ENCODE peak calls at places on chromosomes 4 and X, in seven cellular contexts. One of them, this sample, is unnamed. For H3K36me3 and H3K4me1, the result is how much of the 10 kb centered on the place peaks cover.

GRCh38 chr4:67087897-67088296 is 457.4 kb downstream of the CENPC start:
- DNase-seq in GM23248: peak
- DNase-seq in breast epithelium: no peak
- DNase-seq in cardiac muscle cell: peak
- DNase-seq in upper lobe of right lung: no peak
- DNase-seq in neural progenitor cell: peak
- DNase-seq in ascending aorta: no peak
- DNase-seq in this sample: no peak

GRCh38 chrX:18755651-18756050 is 48.2 kb downstream of the PPEF1 start:
- DNase-seq in GM23248: no peak
- DNase-seq in neural progenitor cell: no peak
- DNase-seq in breast epithelium: no peak
- DNase-seq in cardiac muscle cell: peak
- DNase-seq in upper lobe of right lung: no peak
- DNase-seq in ascending aorta: no peak
- DNase-seq in this sample: no peak

GRCh38 chr4:96670381-96670780 is 830.5 kb downstream of the PDHA2 start:
- DNase-seq in upper lobe of right lung: no peak
- DNase-seq in GM23248: no peak
- DNase-seq in ascending aorta: no peak
- DNase-seq in neural progenitor cell: no peak
- DNase-seq in cardiac muscle cell: no peak
- DNase-seq in breast epithelium: no peak
- DNase-seq in this sample: no peak

GRCh38 chrX:9378980-9379696 is 85.7 kb upstream of the TBL1X start:
- DNase-seq in GM23248: peak
- DNase-seq in ascending aorta: no peak
- DNase-seq in cardiac muscle cell: peak
- DNase-seq in upper lobe of right lung: no peak
- DNase-seq in breast epithelium: no peak
- DNase-seq in neural progenitor cell: no peak
- DNase-seq in this sample: no peak

GRCh38 chr4:22237155-22237751 is 278.6 kb downstream of the ADGRA3 start:
- DNase-seq in cardiac muscle cell: peak
- DNase-seq in neural progenitor cell: peak
- DNase-seq in GM23248: peak
- DNase-seq in breast epithelium: no peak
- DNase-seq in ascending aorta: no peak
- DNase-seq in upper lobe of right lung: peak
- DNase-seq in this sample: no peak

GRCh38 chrX:85004255-85004654 is 578 bp downstream of the APOOL start:
- DNase-seq in GM23248: peak
- DNase-seq in neural progenitor cell: no peak
- DNase-seq in ascending aorta: no peak
- DNase-seq in breast epithelium: no peak
- DNase-seq in upper lobe of right lung: no peak
- DNase-seq in cardiac muscle cell: peak
- DNase-seq in this sample: no peak

GRCh38 chrX:1295550-1295949 is 26.9 kb downstream of the CSF2RA start:
- DNase-seq in breast epithelium: no peak
- DNase-seq in GM23248: no peak
- DNase-seq in cardiac muscle cell: no peak
- DNase-seq in neural progenitor cell: no peak
- DNase-seq in ascending aorta: no peak
- DNase-seq in upper lobe of right lung: no peak
- DNase-seq in this sample: no peak

GRCh38 chr4:106358899-106359298 is 9.7 kb downstream of the GIMD1 start:
- DNase-seq in cardiac muscle cell: peak
- DNase-seq in neural progenitor cell: no peak
- DNase-seq in GM23248: peak
- DNase-seq in breast epithelium: no peak
- DNase-seq in ascending aorta: no peak
- DNase-seq in upper lobe of right lung: no peak
- DNase-seq in this sample: no peak

GRCh38 chr4:4420421-4420820 is 33.5 kb downstream of the NSG1 start:
- DNase-seq in cardiac muscle cell: no peak
- DNase-seq in neural progenitor cell: no peak
- DNase-seq in breast epithelium: no peak
- DNase-seq in upper lobe of right lung: no peak
- DNase-seq in ascending aorta: no peak
- DNase-seq in GM23248: no peak
- DNase-seq in this sample: no peak
- H3K36me3 ChIP-seq in cardiac muscle cell: under half
- H3K36me3 ChIP-seq in neural progenitor cell: under half
- H3K36me3 ChIP-seq in breast epithelium: under half
- H3K36me3 ChIP-seq in upper lobe of right lung: half or more
- H3K36me3 ChIP-seq in ascending aorta: under half
- H3K36me3 ChIP-seq in GM23248: under half
- H3K36me3 ChIP-seq in this sample: under half

GRCh38 chr4:17092990-17093880 is 194.8 kb upstream of the LDB2 start:
- DNase-seq in upper lobe of right lung: no peak
- DNase-seq in GM23248: no peak
- DNase-seq in ascending aorta: no peak
- DNase-seq in neural progenitor cell: no peak
- DNase-seq in breast epithelium: no peak
- DNase-seq in cardiac muscle cell: no peak
- DNase-seq in this sample: no peak
- H3K4me1 ChIP-seq in upper lobe of right lung: under half
- H3K4me1 ChIP-seq in GM23248: under half
- H3K4me1 ChIP-seq in ascending aorta: under half
- H3K4me1 ChIP-seq in neural progenitor cell: under half
- H3K4me1 ChIP-seq in breast epithelium: under half
- H3K4me1 ChIP-seq in cardiac muscle cell: under half
- H3K4me1 ChIP-seq in this sample: under half

GRCh38 chr4:105276361-105276760 is 129.7 kb downstream of the TET2 start:
- DNase-seq in breast epithelium: no peak
- DNase-seq in GM23248: no peak
- DNase-seq in cardiac muscle cell: no peak
- DNase-seq in ascending aorta: no peak
- DNase-seq in upper lobe of right lung: no peak
- DNase-seq in neural progenitor cell: no peak
- DNase-seq in this sample: no peak

GRCh38 chr4:105272002-105272401 is 125.3 kb downstream of the TET2 start:
- DNase-seq in cardiac muscle cell: no peak
- DNase-seq in breast epithelium: no peak
- DNase-seq in GM23248: no peak
- DNase-seq in upper lobe of right lung: no peak
- DNase-seq in ascending aorta: no peak
- DNase-seq in neural progenitor cell: no peak
- DNase-seq in this sample: no peak

GRCh38 chr4:105274504-105274903 is 127.8 kb downstream of the TET2 start:
- DNase-seq in cardiac muscle cell: peak
- DNase-seq in neural progenitor cell: no peak
- DNase-seq in ascending aorta: no peak
- DNase-seq in breast epithelium: no peak
- DNase-seq in upper lobe of right lung: no peak
- DNase-seq in GM23248: no peak
- DNase-seq in this sample: no peak

GRCh38 chr4:105273230-105273629 is 126.6 kb downstream of the TET2 start:
- DNase-seq in neural progenitor cell: no peak
- DNase-seq in upper lobe of right lung: no peak
- DNase-seq in breast epithelium: no peak
- DNase-seq in GM23248: no peak
- DNase-seq in ascending aorta: no peak
- DNase-seq in cardiac muscle cell: no peak
- DNase-seq in this sample: no peak

DNA sequence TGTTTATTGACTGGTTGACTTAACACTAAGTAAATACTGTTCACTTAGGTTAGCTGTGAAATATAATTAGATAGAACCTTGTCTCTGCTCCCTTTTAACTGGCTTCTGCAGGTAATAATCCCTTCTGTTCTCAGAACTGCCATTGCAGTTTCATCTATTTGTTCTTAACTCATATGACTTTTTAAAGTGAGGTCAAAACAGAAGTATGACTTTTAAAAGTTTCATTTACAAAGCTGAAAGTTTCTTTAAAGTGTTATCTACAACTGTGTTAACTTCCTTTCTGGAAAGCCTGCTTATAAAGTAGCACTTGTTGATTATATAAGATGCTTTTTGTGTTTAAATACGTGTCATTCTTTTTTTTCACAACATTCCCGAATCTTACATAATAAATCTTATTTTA is 127.4 kb downstream of the TET2 start:
- DNase-seq in upper lobe of right lung: no peak
- DNase-seq in cardiac muscle cell: no peak
- DNase-seq in ascending aorta: no peak
- DNase-seq in GM23248: no peak
- DNase-seq in neural progenitor cell: no peak
- DNase-seq in breast epithelium: no peak
- DNase-seq in this sample: no peak
- H3K36me3 ChIP-seq in upper lobe of right lung: half or more
- H3K36me3 ChIP-seq in cardiac muscle cell: half or more
- H3K36me3 ChIP-seq in ascending aorta: under half
- H3K36me3 ChIP-seq in GM23248: under half
- H3K36me3 ChIP-seq in neural progenitor cell: under half
- H3K36me3 ChIP-seq in breast epithelium: under half
- H3K36me3 ChIP-seq in this sample: under half

DNA sequence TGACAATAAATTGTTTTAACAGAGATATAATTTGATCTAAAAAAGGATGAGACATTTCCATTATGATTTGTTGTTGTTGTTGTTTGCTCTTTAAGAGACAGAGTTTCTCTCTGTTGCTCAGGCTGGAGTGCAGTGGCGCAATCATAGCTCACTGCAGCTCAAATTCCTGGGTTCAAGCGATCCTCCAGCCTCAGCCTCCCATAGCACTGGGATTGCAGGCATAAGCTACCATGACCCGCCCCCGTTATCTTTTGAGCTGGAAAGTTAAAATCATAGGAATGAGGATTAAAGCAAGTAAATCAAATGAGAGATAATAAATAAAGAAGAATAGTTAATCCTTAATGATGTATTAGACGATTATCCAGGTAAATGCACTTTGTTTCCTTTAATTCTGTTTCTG is 224.4 kb upstream of the SMIM31 start:
- DNase-seq in neural progenitor cell: no peak
- DNase-seq in breast epithelium: no peak
- DNase-seq in ascending aorta: no peak
- DNase-seq in cardiac muscle cell: no peak
- DNase-seq in GM23248: no peak
- DNase-seq in upper lobe of right lung: no peak
- DNase-seq in this sample: no peak
- H3K4me1 ChIP-seq in neural progenitor cell: under half
- H3K4me1 ChIP-seq in breast epithelium: under half
- H3K4me1 ChIP-seq in ascending aorta: under half
- H3K4me1 ChIP-seq in cardiac muscle cell: under half
- H3K4me1 ChIP-seq in GM23248: under half
- H3K4me1 ChIP-seq in upper lobe of right lung: under half
- H3K4me1 ChIP-seq in this sample: under half

GRCh38 chrX:2374086-2374485 is 126.7 kb downstream of the DHRSX start:
- DNase-seq in cardiac muscle cell: peak
- DNase-seq in GM23248: peak
- DNase-seq in breast epithelium: no peak
- DNase-seq in ascending aorta: no peak
- DNase-seq in upper lobe of right lung: no peak
- DNase-seq in neural progenitor cell: no peak
- DNase-seq in this sample: no peak

GRCh38 chrX:2370436-2370835 is 130.3 kb downstream of the DHRSX start:
- DNase-seq in GM23248: peak
- DNase-seq in upper lobe of right lung: no peak
- DNase-seq in ascending aorta: no peak
- DNase-seq in cardiac muscle cell: peak
- DNase-seq in neural progenitor cell: no peak
- DNase-seq in breast epithelium: no peak
- DNase-seq in this sample: no peak

GRCh38 chrX:2376166-2376565 is 124.6 kb downstream of the DHRSX start:
- DNase-seq in GM23248: no peak
- DNase-seq in ascending aorta: no peak
- DNase-seq in cardiac muscle cell: no peak
- DNase-seq in upper lobe of right lung: no peak
- DNase-seq in breast epithelium: no peak
- DNase-seq in neural progenitor cell: no peak
- DNase-seq in this sample: no peak

GRCh38 chrX:2373615-2374014 is 127.2 kb downstream of the DHRSX start:
- DNase-seq in cardiac muscle cell: no peak
- DNase-seq in ascending aorta: no peak
- DNase-seq in neural progenitor cell: no peak
- DNase-seq in upper lobe of right lung: no peak
- DNase-seq in breast epithelium: no peak
- DNase-seq in GM23248: no peak
- DNase-seq in this sample: no peak

GRCh38 chrX:2371026-2371778 is 129.6 kb downstream of the DHRSX start:
- DNase-seq in cardiac muscle cell: peak
- DNase-seq in GM23248: no peak
- DNase-seq in neural progenitor cell: no peak
- DNase-seq in ascending aorta: no peak
- DNase-seq in upper lobe of right lung: no peak
- DNase-seq in breast epithelium: no peak
- DNase-seq in this sample: no peak
- H3K36me3 ChIP-seq in cardiac muscle cell: under half
- H3K36me3 ChIP-seq in GM23248: under half
- H3K36me3 ChIP-seq in neural progenitor cell: under half
- H3K36me3 ChIP-seq in ascending aorta: under half
- H3K36me3 ChIP-seq in upper lobe of right lung: under half
- H3K36me3 ChIP-seq in breast epithelium: under half
- H3K36me3 ChIP-seq in this sample: under half

GRCh38 chrX:2705036-2705435 is 13.9 kb downstream of the CD99 start:
- DNase-seq in neural progenitor cell: no peak
- DNase-seq in ascending aorta: no peak
- DNase-seq in GM23248: peak
- DNase-seq in breast epithelium: no peak
- DNase-seq in cardiac muscle cell: peak
- DNase-seq in upper lobe of right lung: no peak
- DNase-seq in this sample: no peak

GRCh38 chrX:2705461-2705860 is 14.4 kb downstream of the CD99 start:
- DNase-seq in breast epithelium: no peak
- DNase-seq in ascending aorta: no peak
- DNase-seq in neural progenitor cell: no peak
- DNase-seq in upper lobe of right lung: no peak
- DNase-seq in cardiac muscle cell: no peak
- DNase-seq in GM23248: peak
- DNase-seq in this sample: no peak

GRCh38 chrX:2708601-2709200 is 17.6 kb downstream of the CD99 start:
- DNase-seq in cardiac muscle cell: no peak
- DNase-seq in breast epithelium: no peak
- DNase-seq in neural progenitor cell: no peak
- DNase-seq in GM23248: no peak
- DNase-seq in upper lobe of right lung: no peak
- DNase-seq in ascending aorta: no peak
- DNase-seq in this sample: no peak

GRCh38 chrX:2708016-2708415 is 16.9 kb downstream of the CD99 start:
- DNase-seq in upper lobe of right lung: no peak
- DNase-seq in cardiac muscle cell: no peak
- DNase-seq in ascending aorta: no peak
- DNase-seq in GM23248: peak
- DNase-seq in breast epithelium: no peak
- DNase-seq in neural progenitor cell: no peak
- DNase-seq in this sample: no peak

DNA sequence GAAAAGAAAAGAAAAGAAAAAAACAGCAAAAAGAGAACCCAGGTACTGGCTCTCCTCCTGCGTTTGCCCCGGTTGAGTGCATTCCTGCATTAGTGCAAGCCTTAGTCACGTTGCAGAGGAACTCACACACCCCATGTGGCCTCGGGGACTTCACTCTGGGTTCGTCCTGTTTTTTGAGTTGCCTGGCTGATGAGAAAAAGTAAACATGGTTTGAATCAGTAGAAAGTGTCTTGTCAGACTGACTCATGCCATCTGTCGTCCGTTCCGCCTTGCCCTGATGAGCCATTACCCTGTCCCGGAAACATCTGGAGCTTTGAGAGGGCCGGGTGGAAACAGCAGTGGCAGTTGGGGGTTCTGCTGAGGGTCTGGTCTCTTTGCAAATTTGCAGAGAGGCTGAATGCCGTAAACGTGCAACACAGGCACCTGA is 16.3 kb downstream of the CD99 start:
- DNase-seq in cardiac muscle cell: peak
- DNase-seq in breast epithelium: peak
- DNase-seq in GM23248: peak
- DNase-seq in upper lobe of right lung: no peak
- DNase-seq in ascending aorta: peak
- DNase-seq in neural progenitor cell: peak
- DNase-seq in this sample: peak
- H3K4me1 ChIP-seq in cardiac muscle cell: under half
- H3K4me1 ChIP-seq in breast epithelium: under half
- H3K4me1 ChIP-seq in GM23248: half or more
- H3K4me1 ChIP-seq in upper lobe of right lung: half or more
- H3K4me1 ChIP-seq in ascending aorta: under half
- H3K4me1 ChIP-seq in neural progenitor cell: under half
- H3K4me1 ChIP-seq in this sample: half or more